ENCODE peak calls at places on chromosome 5, in four cellular contexts. Y, Z, U and I are unnamed samples.

GRCh38 chr5:130526708-130527107 is 622.4 kb downstream of the CHSY3 start:
- DNase-seq in Z (no peak), Y (no peak), U (no peak), I (no peak)

GRCh38 chr5:100546041-100546440 is 10.9 kb downstream of the FAM174A start:
- DNase-seq in Y (no peak), Z (no peak), U (no peak), I (no peak)

GRCh38 chr5:117093653-117094052 is 519.0 kb upstream of the SEMA6A start:
- DNase-seq in Z (no peak), Y (no peak), U (no peak), I (no peak)

GRCh38 chr5:2780421-2781171 is 29.1 kb upstream of the IRX2 start:
- DNase-seq in Y (peak), U (no peak), Z (no peak), I (no peak)

GRCh38 chr5:94316916-94317838 is 301.2 kb downstream of the KIAA0825 start:
- DNase-seq in U (no peak), Z (no peak), Y (no peak), I (no peak)

GRCh38 chr5:8905021-8905420 is 640.9 kb downstream of the SEMA5A start:
- DNase-seq in U (no peak), Z (peak), Y (peak), I (no peak)

GRCh38 chr5:78661044-78661443 is 12.5 kb upstream of the LHFPL2 start:
- DNase-seq in Y (no peak), U (no peak), Z (no peak), I (no peak)

GRCh38 chr5:107090471-107090870 is 580.3 kb downstream of the EFNA5 start:
- DNase-seq in Y (no peak), U (no peak), Z (no peak), I (no peak)

GRCh38 chr5:149837680-149838269 is 106.8 kb downstream of the PDE6A start:
- DNase-seq in Y (peak), Z (no peak), U (no peak), I (no peak)

GRCh38 chr5:146565764-146566163 is 49.8 kb upstream of the GPR151 start:
- DNase-seq in Y (peak), Z (peak), U (peak), I (peak)

GRCh38 chr5:111997308-111998159 is 240.5 kb upstream of the NREP start:
- DNase-seq in Z (peak), U (no peak), Y (peak), I (no peak)

GRCh38 chr5:79189439-79190234 is 46.3 kb upstream of the JMY start:
- DNase-seq in Z (no peak), Y (no peak), U (no peak), I (no peak)

GRCh38 chr5:31383734-31384133 is 148.2 kb downstream of the DROSHA start:
- DNase-seq in Z (no peak), U (no peak), Y (no peak), I (no peak)

GRCh38 chr5:126445502-126446174 is 22.4 kb downstream of the GRAMD2B start:
- DNase-seq in Y (no peak), Z (no peak), U (no peak), I (no peak)

GRCh38 chr5:116573617-116574431 is 799 bp downstream of the SEMA6A start:
- DNase-seq in Y (no peak), U (peak), Z (no peak), I (no peak)

GRCh38 chr5:171849585-171850353 is 64.2 kb downstream of the SMIM23 start:
- DNase-seq in Y (no peak), U (no peak), Z (no peak), I (no peak)

GRCh38 chr5:74667396-74667795 is 17.6 kb upstream of the HEXB start:
- DNase-seq in U (no peak), Y (no peak), Z (no peak), I (no peak)

GRCh38 chr5:172852490-172853354 is 18.7 kb downstream of the ERGIC1 start:
- DNase-seq in Z (no peak), Y (no peak), U (no peak), I (peak)

GRCh38 chr5:177500685-177501522 is 3.5 kb upstream of the PDLIM7 start:
- DNase-seq in Y (peak), U (peak), Z (peak), I (peak)

GRCh38 chr5:87572611-87573010 is 159.9 kb upstream of the CCNH start:
- DNase-seq in U (no peak), Z (no peak), Y (no peak), I (no peak)

GRCh38 chr5:31990701-31991110 is 183.4 kb downstream of the GOLPH3 start:
- DNase-seq in Y (peak), Z (no peak), U (no peak), I (no peak)

GRCh38 chr5:54259090-54259489 is 51.3 kb downstream of the ARL15 start:
- DNase-seq in U (no peak), Y (peak), Z (no peak), I (no peak)

GRCh38 chr5:178250263-178250662 is 17.7 kb upstream of the PHYKPL start:
- DNase-seq in U (no peak), Y (no peak), Z (no peak), I (no peak)

GRCh38 chr5:134001938-134002731 is 2.6 kb downstream of the VDAC1 start:
- DNase-seq in U (no peak), Z (no peak), Y (no peak), I (no peak)

GRCh38 chr5:137360607-137361006 is 138.5 kb downstream of the SPOCK1 start:
- DNase-seq in Z (no peak), U (no peak), Y (no peak), I (no peak)

GRCh38 chr5:149140197-149141002 is 893 bp upstream of the ABLIM3 start:
- DNase-seq in U (no peak), Z (no peak), Y (no peak), I (no peak)

DNA sequence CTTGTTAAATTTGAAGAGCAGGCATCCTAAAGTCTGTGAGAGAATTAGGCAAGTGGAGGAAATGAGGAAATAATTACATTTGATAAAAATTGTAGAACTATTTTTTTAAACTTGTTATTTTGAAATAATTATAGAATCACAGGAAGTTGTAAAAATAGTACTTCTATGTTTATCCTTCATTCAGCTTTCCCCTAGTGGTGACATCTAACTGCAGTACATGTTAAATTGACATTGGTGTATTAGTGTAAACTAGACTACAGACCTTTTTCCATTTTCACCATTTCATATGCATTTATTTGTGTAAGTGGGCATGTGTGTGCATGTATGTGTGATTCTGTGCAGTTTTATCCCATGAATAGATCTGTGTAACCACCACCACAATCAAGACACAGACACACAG is 51.6 kb downstream of the F2RL2 start:
- DNase-seq in U (no peak), Z (no peak), Y (no peak), I (no peak)
- TF ChIP-seq CTCF in U (peak), Z (no peak), Y (no peak), I (no peak)

GRCh38 chr5:110738812-110739651 is at the start of gene SLC25A46:
- DNase-seq in U (peak), Z (peak), Y (peak), I (peak)
- TF ChIP-seq CTCF in U (no peak), Z (no peak), Y (no peak), I (no peak)

DNA sequence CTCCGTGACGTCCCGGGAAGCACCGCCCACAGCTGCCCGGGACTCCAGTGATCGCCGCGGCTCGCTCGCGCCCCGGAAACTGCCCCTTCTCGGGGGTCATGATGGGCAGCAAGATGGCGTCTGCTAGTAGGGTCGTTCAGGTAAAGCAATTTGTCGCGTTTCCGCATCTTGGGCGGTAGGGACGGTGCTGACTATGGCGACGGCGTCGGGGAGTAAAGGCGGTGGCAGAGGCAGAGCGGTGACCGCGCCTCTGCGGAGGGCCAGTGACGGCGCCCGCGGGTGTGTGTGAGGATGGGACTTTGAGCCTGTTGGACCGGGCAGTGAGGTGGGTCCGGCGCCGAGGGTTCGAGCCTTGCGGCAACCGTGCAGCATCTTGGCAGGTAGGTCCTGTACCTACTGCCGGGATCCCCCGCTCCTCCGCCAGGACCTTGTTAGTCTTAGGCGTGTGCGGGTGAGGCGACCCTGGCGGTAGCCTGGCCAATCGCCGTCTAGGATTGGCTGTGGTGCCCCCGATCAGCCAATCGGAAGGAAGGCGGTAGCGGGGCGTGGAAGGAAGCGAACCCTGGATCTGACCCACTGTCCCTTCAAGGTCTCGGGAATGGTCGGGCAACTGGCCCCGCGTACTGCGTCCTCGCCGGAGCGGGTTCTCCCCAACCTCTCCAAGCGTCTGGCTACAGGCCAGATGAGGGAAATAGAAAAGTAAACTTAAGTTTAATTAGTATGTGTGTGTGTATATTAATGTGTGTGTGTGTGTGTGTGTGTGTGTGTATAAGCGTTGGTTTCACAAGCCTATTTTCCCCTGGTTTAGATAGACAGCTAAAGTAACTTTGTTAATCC is 16.7 kb upstream of the CDK7 start:
- DNase-seq in U (peak), Z (peak), Y (peak), I (peak)
- TF ChIP-seq CTCF in U (no peak), Z (no peak), Y (no peak), I (no peak)

GRCh38 chr5:180291234-180291940 is 496 bp downstream of the MAPK9 start:
- DNase-seq in Y (peak), U (peak), Z (no peak), I (peak)
- TF ChIP-seq CTCF in Y (peak), U (peak), Z (no peak), I (no peak)